ENCODE peak calls at places on chromosome 4, in eight cellular contexts. J is T-helper 1 cell; P is HFF-Myc; B is bronchial epithelial cell; W is activated T-cell treated with anti-CD3 and anti-CD28 coated beads, Interleukin-2, amount 50 U/mL, for 72 hours; X is neuronal stem cell; V is BE2C; H is WTC11. R is an unnamed sample.

GRCh38 chr4:88599298-88599697 is 7.0 kb downstream of the HERC3 start:
- DNase-seq in J (no peak), P (no peak), B (no peak), W (no peak), X (no peak), V (no peak), H (no peak), R (no peak)

GRCh38 chr4:25937801-25938200 is 23.8 kb downstream of the SMIM20 start:
- DNase-seq in J (peak; percentile 34), P (no peak), B (no peak), W (no peak), X (no peak), V (no peak), H (no peak), R (no peak)

GRCh38 chr4:169015237-169015636 is 5.2 kb upstream of the CBR4 start:
- DNase-seq in J (no peak), P (no peak), B (no peak), W (no peak), X (no peak), V (peak; percentile 55), H (no peak), R (no peak)

GRCh38 chr4:768995-769394 is 56.9 kb downstream of the CPLX1 start:
- DNase-seq in J (no peak), P (no peak), B (no peak), W (no peak), X (no peak), V (no peak), H (no peak), R (no peak)

GRCh38 chr4:152454398-152455011 is 81.4 kb downstream of the FBXW7 start:
- DNase-seq in J (peak; percentile 9), P (no peak), B (peak; percentile 43), W (no peak), X (no peak), V (no peak), H (no peak), R (no peak)

GRCh38 chr4:180060159-180060889 is 2182.9 kb upstream of the TENM3 start:
- DNase-seq in J (no peak), P (no peak), B (peak; percentile 23), W (no peak), X (peak; percentile 5), V (no peak), H (no peak), R (no peak)

GRCh38 chr4:63049726-63050125 is 1359.5 kb downstream of the TECRL start:
- DNase-seq in J (no peak), P (no peak), B (no peak), W (no peak), X (no peak), V (no peak), H (no peak), R (no peak)

GRCh38 chr4:69321153-69321729 is 41.0 kb downstream of the UGT2B28 start:
- DNase-seq in J (no peak), P (no peak), B (peak; percentile 46), W (no peak), X (no peak), V (no peak), H (no peak), R (no peak)

GRCh38 chr4:139229534-139230039 is 50.4 kb downstream of the MGARP start:
- DNase-seq in J (peak; percentile 39), P (no peak), B (peak; percentile 56), W (peak; percentile 7), X (no peak), V (no peak), H (no peak), R (peak; percentile 53)

GRCh38 chr4:38154681-38155588 is 194.7 kb downstream of the PTTG2 start:
- DNase-seq in J (peak; percentile 78), P (no peak), B (peak; percentile 73), W (no peak), X (no peak), V (no peak), H (no peak), R (no peak)

GRCh38 chr4:177117256-177117655 is 192.4 kb upstream of the NEIL3 start:
- DNase-seq in J (no peak), P (no peak), B (no peak), W (no peak), X (peak; percentile 32), V (no peak), H (peak; percentile 11), R (no peak)

R was measured in naive thymus-derived CD8-positive, alpha-beta T cell.